ENCODE peak calls at places on chromosomes 7 and 10, in four cellular contexts. L is HEK293T, U is HepG2, N is K562. C is an unnamed sample.

GRCh38 chr7:27210441-27211083 is 10.7 kb upstream of the HOXA13 start:
- DNase-seq in L (peak; percentile 73), U (no peak), N (peak; percentile 61), C (no peak)

GRCh38 chr7:28179081-28180030 is 1.2 kb downstream of the JAZF1 start:
- DNase-seq in L (peak; percentile 73), U (no peak), N (peak; percentile 81), C (no peak)

GRCh38 chr10:9010093-9010492 is 955.6 kb downstream of the GATA3 start:
- DNase-seq in L (no peak), U (no peak), N (no peak), C (no peak)

GRCh38 chr7:29239638-29240037 is 45.1 kb downstream of the CHN2 start:
- DNase-seq in L (peak; percentile 35), U (no peak), N (peak; percentile 48), C (no peak)

GRCh38 chr7:113200281-113200680 is 81.9 kb upstream of the SMIM30 start:
- DNase-seq in L (no peak), U (no peak), N (no peak), C (no peak)

GRCh38 chr10:88687853-88688467 is 18.1 kb upstream of the LIPK start:
- DNase-seq in L (peak; percentile 26), U (peak; percentile 3), N (peak; percentile 3), C (no peak)

GRCh38 chr7:150727381-150727780 is 9.8 kb upstream of the GIMAP5 start:
- DNase-seq in L (no peak), U (peak; percentile 82), N (no peak), C (no peak)

GRCh38 chr7:116588225-116588624 is 63.4 kb downstream of the CAV1 start:
- DNase-seq in L (no peak), U (no peak), N (no peak), C (no peak)

GRCh38 chr7:37045786-37046185 is 321.5 kb upstream of the AOAH start:
- DNase-seq in L (no peak), U (no peak), N (no peak), C (no peak)

GRCh38 chr10:80205478-80206276 is at the start of gene ANXA11:
- DNase-seq in L (peak; percentile 88), U (peak; percentile 72), N (peak; percentile 93), C (peak; percentile 27)

GRCh38 chr10:85849315-85849714 is 517.3 kb downstream of the GRID1 start:
- DNase-seq in L (no peak), U (no peak), N (no peak), C (no peak)

GRCh38 chr7:128060018-128060417 is 28.8 kb upstream of the LRRC4 start:
- DNase-seq in L (no peak), U (no peak), N (no peak), C (no peak)

GRCh38 chr10:46092523-46093195 is 46.6 kb upstream of the MSMB start:
- DNase-seq in L (no peak), U (no peak), N (no peak), C (no peak)

GRCh38 chr10:46226900-46227558 is 59.8 kb upstream of the ANTXRL start:
- DNase-seq in L (no peak), U (no peak), N (no peak), C (no peak)

GRCh38 chr7:99326408-99326782 is 697 bp downstream of the ARPC1A start:
- DNase-seq in L (no peak), U (no peak), N (no peak), C (no peak)

GRCh38 chr10:116444527-116445142 is 17.0 kb downstream of the PNLIPRP3 start:
- DNase-seq in L (peak; percentile 62), U (peak; percentile 23), N (peak; percentile 27), C (peak; percentile 3)

GRCh38 chr7:34163956-34164355 is 258.6 kb downstream of the BMPER start:
- DNase-seq in L (no peak), U (no peak), N (no peak), C (no peak)

GRCh38 chr7:34165466-34165865 is 260.1 kb downstream of the BMPER start:
- DNase-seq in L (no peak), U (no peak), N (no peak), C (no peak)

GRCh38 chr7:34168013-34168412 is 262.7 kb downstream of the BMPER start:
- DNase-seq in L (no peak), U (no peak), N (no peak), C (no peak)

GRCh38 chr7:34162676-34163075 is 257.3 kb downstream of the BMPER start:
- DNase-seq in L (no peak), U (no peak), N (no peak), C (no peak)

DNA sequence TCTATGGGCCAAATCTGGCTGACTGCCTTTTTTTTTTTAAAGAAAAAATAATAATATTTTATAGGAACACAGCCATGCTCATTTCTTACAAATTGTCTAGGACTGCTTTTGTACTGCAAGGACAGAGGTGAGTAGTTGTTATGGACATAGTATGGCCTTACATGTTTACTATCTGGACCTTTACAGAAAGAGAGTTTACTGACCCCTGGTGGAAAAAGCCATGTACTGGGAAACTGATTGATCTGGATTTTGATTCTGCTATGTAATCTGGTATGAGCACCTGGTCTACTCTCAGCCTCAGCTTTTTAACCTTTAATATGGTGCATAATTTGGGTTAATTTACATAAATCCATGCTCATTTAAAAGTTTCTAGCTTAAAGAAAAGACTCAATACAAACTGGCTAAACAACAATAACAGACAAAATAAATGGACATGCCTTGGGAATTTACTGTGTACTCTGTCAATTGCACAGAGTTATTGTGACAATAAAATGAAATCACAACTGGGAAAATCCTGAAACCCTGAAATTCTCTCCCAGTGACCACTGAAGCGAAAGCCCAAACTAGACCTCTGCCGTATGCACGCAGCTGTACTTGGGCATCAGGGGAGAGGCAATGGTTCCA is 260.7 kb downstream of the BMPER start:
- DNase-seq in L (peak; percentile 23), U (peak; percentile 25), N (no peak), C (no peak)
- TF ChIP-seq TARDBP in L (no peak), U (no peak), N (no peak), C (no peak)

DNA sequence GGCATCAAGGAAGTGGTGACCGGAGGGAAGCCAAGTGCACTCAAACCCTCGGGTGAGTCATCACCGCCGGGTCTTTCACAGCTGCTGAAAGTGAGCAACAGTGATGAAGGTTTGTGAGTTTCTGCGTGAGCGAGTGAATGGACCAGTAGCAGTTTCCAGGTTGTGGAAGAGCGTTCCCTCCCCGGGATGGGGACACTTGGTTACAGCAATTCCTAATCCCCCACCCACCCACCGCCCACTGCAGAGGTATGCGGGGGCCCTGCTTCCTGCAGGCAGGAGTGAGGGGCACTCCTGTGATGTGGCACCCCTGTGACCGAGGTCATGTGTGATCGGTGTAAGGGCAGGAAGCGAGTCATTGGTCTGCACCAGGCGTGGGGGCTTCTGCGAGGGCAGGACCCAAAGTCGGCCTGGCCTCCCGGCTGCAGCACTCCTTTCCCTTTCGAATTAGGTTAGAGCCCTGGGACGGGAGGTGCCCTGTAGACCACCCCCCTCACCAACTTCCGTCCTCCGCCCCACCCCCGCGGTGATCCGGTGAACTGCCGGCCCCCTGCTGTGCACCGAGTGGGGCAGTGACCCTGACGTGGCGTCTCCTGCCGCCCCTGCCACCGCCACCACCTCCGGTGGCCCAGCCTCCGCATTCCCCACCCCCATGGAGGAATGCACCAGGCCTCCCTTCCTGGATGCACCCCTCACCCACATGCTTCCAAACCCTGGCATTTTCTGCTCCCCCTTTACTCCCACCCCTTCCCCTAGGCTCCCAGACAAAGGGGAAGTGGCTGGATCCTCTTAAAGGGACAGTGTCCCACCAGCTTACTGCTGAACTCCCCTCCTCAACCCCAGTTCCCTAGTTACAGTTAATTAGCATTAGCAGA is 10.9 kb downstream of the LIMK1 start:
- DNase-seq in L (no peak), U (no peak), N (peak; percentile 58), C (peak; percentile 49)
- TF ChIP-seq TARDBP in L (no peak), U (no peak), N (no peak), C (no peak)

GRCh38 chr7:71615017-71615416 is 483.1 kb downstream of the GALNT17 start:
- DNase-seq in L (no peak), U (no peak), N (no peak), C (no peak)

GRCh38 chr7:71616217-71616616 is 484.3 kb downstream of the GALNT17 start:
- DNase-seq in L (no peak), U (no peak), N (no peak), C (no peak)

GRCh38 chr7:71613316-71613715 is 481.4 kb downstream of the GALNT17 start:
- DNase-seq in L (no peak), U (no peak), N (no peak), C (no peak)

GRCh38 chr7:71612011-71612410 is 480.1 kb downstream of the GALNT17 start:
- DNase-seq in L (no peak), U (no peak), N (no peak), C (no peak)

DNA sequence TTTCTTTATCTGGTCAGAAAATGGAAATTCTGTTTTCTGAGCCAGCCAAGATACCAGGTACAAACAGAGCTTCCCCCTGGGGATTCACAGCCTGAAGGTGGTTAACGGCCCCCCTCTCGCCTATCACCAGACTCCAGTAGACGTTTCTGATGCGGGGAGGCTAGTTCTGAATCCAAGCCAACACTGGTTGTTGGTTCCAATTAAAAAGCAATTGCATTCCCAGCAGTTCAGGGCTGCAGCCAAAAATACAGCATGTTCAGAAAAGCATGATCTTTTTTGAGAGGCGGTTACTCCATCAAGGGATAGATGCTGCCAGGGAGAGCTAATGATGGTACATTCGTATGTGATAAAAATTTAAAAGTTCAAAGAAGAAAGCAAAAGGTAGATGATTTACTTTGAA is 480.9 kb downstream of the GALNT17 start:
- DNase-seq in L (no peak), U (no peak), N (no peak), C (no peak)
- TF ChIP-seq TARDBP in L (no peak), U (no peak), N (no peak), C (no peak)

GRCh38 chr7:55550838-55551537 is 21.3 kb downstream of the VOPP1 start:
- DNase-seq in L (no peak), U (peak; percentile 49), N (no peak), C (no peak)

GRCh38 chr7:55550010-55550409 is 22.3 kb downstream of the VOPP1 start:
- DNase-seq in L (no peak), U (no peak), N (no peak), C (no peak)

GRCh38 chr7:55553087-55553345 is 19.3 kb downstream of the VOPP1 start:
- DNase-seq in L (no peak), U (no peak), N (no peak), C (no peak)

GRCh38 chr7:55554055-55554454 is 18.2 kb downstream of the VOPP1 start:
- DNase-seq in L (no peak), U (no peak), N (peak; percentile 26), C (no peak)

DNA sequence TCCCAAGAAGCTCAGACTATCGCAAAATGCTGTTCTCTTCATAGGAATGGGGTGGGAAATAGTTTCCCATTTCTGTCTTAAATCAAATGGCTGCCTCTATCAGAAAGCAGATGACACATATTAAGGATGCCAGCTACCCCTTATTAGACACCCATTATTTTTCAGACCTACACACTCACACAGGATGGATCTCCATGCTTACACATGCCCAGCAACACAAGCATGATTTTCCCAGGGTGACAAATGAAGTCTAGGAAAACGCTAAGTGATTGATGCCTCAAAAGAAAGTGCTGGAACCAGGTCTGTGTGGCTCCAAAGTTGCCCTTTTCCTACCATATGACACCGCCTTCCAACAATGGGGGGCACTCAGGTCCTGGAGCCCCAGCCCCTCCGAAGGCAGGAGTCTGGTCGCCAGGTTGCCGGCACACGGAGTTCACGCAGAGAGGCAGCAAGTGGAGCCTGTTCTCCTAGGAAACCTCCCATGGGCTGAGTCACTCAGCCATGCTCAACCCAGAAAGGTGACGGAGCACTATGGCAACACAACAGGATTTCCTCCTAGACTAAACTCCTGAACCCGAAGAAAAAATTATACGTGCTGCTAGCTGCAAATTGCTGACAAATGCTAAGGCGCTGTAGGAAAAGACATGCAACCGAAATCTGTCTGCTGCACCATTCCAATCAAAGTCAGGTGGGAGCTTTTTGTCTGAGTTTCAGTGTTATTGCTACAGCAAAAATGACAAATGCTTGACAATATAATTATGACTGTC is 19.8 kb downstream of the VOPP1 start:
- DNase-seq in L (no peak), U (no peak), N (no peak), C (no peak)
- TF ChIP-seq TARDBP in L (no peak), U (no peak), N (no peak), C (no peak)

GRCh38 chr7:134046594-134047128 is 80.5 kb upstream of the LRGUK start:
- DNase-seq in L (no peak), U (no peak), N (no peak), C (no peak)
- TF ChIP-seq TARDBP in L (no peak), U (no peak), N (no peak), C (no peak)